ENCODE peak calls at places on chromosomes 13 and 19, in six cellular contexts. N is EL; Y is AG09319; K is activated gamma-delta T cell treated with Interleukin-2 at 50 U/mL for 16 hours; C is activated CD4-positive, alpha-beta T cell treated with anti-CD3 and anti-CD28 coated beads, Interleukin-2, amount 50 U/mL, for 1 hour; Z is activated naive CD4-positive, alpha-beta T cell treated with anti-CD3 and anti-CD28 coated beads for 36 hours. U is an unnamed sample.

GRCh38 chr19:15014579-15014978 is 34.7 kb upstream of the CASP14 start:
- DNase-seq in N (no peak), Y (no peak), K (no peak), C (no peak), Z (no peak), U (no peak)

GRCh38 chr19:44732235-44733014 is 16.1 kb upstream of the BCL3 start:
- DNase-seq in N (no peak), Y (no peak), K (no peak), C (no peak), Z (no peak), U (no peak)

GRCh38 chr13:35781044-35781443 is 304.6 kb upstream of the MAB21L1 start:
- DNase-seq in N (no peak), Y (no peak), K (no peak), C (no peak), Z (no peak), U (no peak)

GRCh38 chr13:108121406-108121805 is 93.9 kb downstream of the LIG4 start:
- DNase-seq in N (no peak), Y (no peak), K (no peak), C (no peak), Z (no peak), U (no peak)

GRCh38 chr19:8334458-8335342 is 8.4 kb downstream of the KANK3 start:
- DNase-seq in N (peak; percentile 56), Y (no peak), K (no peak), C (no peak), Z (no peak), U (peak; percentile 58)

GRCh38 chr13:111202149-111202548 is 87.0 kb downstream of the ARHGEF7 start:
- DNase-seq in N (no peak), Y (no peak), K (no peak), C (no peak), Z (peak; percentile 12), U (no peak)

GRCh38 chr19:14519860-14520407 is 1.7 kb upstream of the DNAJB1 start:
- DNase-seq in N (peak; percentile 78), Y (no peak), K (no peak), C (no peak), Z (peak; percentile 55), U (no peak)

GRCh38 chr19:14767466-14767971 is 10.8 kb downstream of the ADGRE2 start:
- DNase-seq in N (no peak), Y (no peak), K (no peak), C (no peak), Z (no peak), U (no peak)

GRCh38 chr13:48094404-48094780 is 512 bp downstream of the MED4 start:
- DNase-seq in N (peak; percentile 8), Y (no peak), K (no peak), C (no peak), Z (peak; percentile 12), U (peak; percentile 44)

GRCh38 chr19:5691205-5691929 is 1.3 kb downstream of the RPL36 start:
- DNase-seq in N (peak; percentile 59), Y (peak; percentile 28), K (no peak), C (peak; percentile 28), Z (peak; percentile 57), U (peak; percentile 55)

GRCh38 chr13:74191036-74191809 is 57.0 kb upstream of the KLF12 start:
- DNase-seq in N (peak; percentile 30), Y (no peak), K (no peak), C (no peak), Z (peak; percentile 48), U (no peak)

GRCh38 chr13:51590231-51590630 is 6.0 kb downstream of the WDFY2 start:
- DNase-seq in N (no peak), Y (no peak), K (no peak), C (no peak), Z (no peak), U (no peak)

GRCh38 chr13:45349438-45349837 is 8.5 kb upstream of the TPT1 start:
- DNase-seq in N (peak; percentile 63), Y (no peak), K (no peak), C (no peak), Z (no peak), U (no peak)

GRCh38 chr13:39965309-39965708 is 309.8 kb downstream of the COG6 start:
- DNase-seq in N (no peak), Y (no peak), K (no peak), C (no peak), Z (no peak), U (no peak)

GRCh38 chr13:35283856-35284255 is 192.6 kb downstream of the MAB21L1 start:
- DNase-seq in N (peak; percentile 8), Y (no peak), K (no peak), C (no peak), Z (no peak), U (no peak)

GRCh38 chr19:954672-955494 is 29.0 kb downstream of the ARID3A start:
- DNase-seq in N (no peak), Y (no peak), K (no peak), C (no peak), Z (no peak), U (no peak)

GRCh38 chr13:110890279-110891150 is 24.4 kb downstream of the ANKRD10 start:
- DNase-seq in N (no peak), Y (no peak), K (no peak), C (no peak), Z (no peak), U (no peak)

GRCh38 chr19:49637865-49638350 is 2.0 kb downstream of the RRAS start:
- DNase-seq in N (peak; percentile 90), Y (peak; percentile 51), K (no peak), C (no peak), Z (peak; percentile 20), U (no peak)

GRCh38 chr19:531753-532571 is at the start of gene CDC34:
- DNase-seq in N (no peak), Y (no peak), K (no peak), C (no peak), Z (no peak), U (no peak)

GRCh38 chr13:53112522-53112921 is 83.9 kb downstream of the OLFM4 start:
- DNase-seq in N (no peak), Y (no peak), K (no peak), C (no peak), Z (no peak), U (no peak)

GRCh38 chr19:10068205-10068604 is 17.9 kb upstream of the SHFL start:
- DNase-seq in N (no peak), Y (no peak), K (no peak), C (no peak), Z (no peak), U (peak; percentile 56)

GRCh38 chr19:29265436-29265835 is 52.5 kb upstream of the UQCRFS1 start:
- DNase-seq in N (no peak), Y (no peak), K (no peak), C (no peak), Z (no peak), U (no peak)

GRCh38 chr13:101626925-101627555 is 174.6 kb downstream of the ITGBL1 start:
- DNase-seq in N (peak; percentile 13), Y (no peak), K (no peak), C (no peak), Z (peak; percentile 58), U (peak; percentile 68)

GRCh38 chr13:110521946-110522345 is 39.6 kb downstream of the RAB20 start:
- DNase-seq in N (no peak), Y (no peak), K (no peak), C (no peak), Z (no peak), U (no peak)

GRCh38 chr13:67156718-67157049 is 73.5 kb downstream of the PCDH9 start:
- DNase-seq in N (no peak), Y (no peak), K (no peak), C (no peak), Z (no peak), U (no peak)

GRCh38 chr13:29508130-29508873 is 87.2 kb downstream of the SLC7A1 start:
- DNase-seq in N (peak; percentile 80), Y (peak; percentile 65), K (peak; percentile 75), C (peak; percentile 75), Z (peak; percentile 84), U (peak; percentile 82)